ENCODE peak calls at places on chromosomes 12 and 14, in seven cellular contexts. One of them, this sample, is unnamed.

GRCh38 chr12:53152390-53152789 is 28.1 kb upstream of the ZNF740 start:
- DNase-seq in CD8-positive, alpha-beta T cell: no peak
- DNase-seq in lower leg skin: no peak
- DNase-seq in psoas muscle: no peak
- DNase-seq in omental fat pad: no peak
- DNase-seq in astrocyte of the spinal cord: no peak
- DNase-seq in heart right ventricle: no peak
- DNase-seq in this sample: no peak

GRCh38 chr12:1464925-1465324 is 129.5 kb downstream of the FBXL14 start:
- DNase-seq in psoas muscle: no peak
- DNase-seq in omental fat pad: no peak
- DNase-seq in heart right ventricle: no peak
- DNase-seq in CD8-positive, alpha-beta T cell: no peak
- DNase-seq in lower leg skin: no peak
- DNase-seq in astrocyte of the spinal cord: no peak
- DNase-seq in this sample: no peak

GRCh38 chr12:11209098-11209497 is 22.4 kb upstream of the TAS2R42 start:
- DNase-seq in psoas muscle: no peak
- DNase-seq in CD8-positive, alpha-beta T cell: no peak
- DNase-seq in astrocyte of the spinal cord: no peak
- DNase-seq in heart right ventricle: no peak
- DNase-seq in lower leg skin: no peak
- DNase-seq in omental fat pad: no peak
- DNase-seq in this sample: no peak

GRCh38 chr12:30839643-30840190 is 85.0 kb upstream of the CAPRIN2 start:
- DNase-seq in lower leg skin: no peak
- DNase-seq in CD8-positive, alpha-beta T cell: no peak
- DNase-seq in psoas muscle: no peak
- DNase-seq in heart right ventricle: no peak
- DNase-seq in astrocyte of the spinal cord: no peak
- DNase-seq in omental fat pad: no peak
- DNase-seq in this sample: no peak

GRCh38 chr14:104105071-104105821 is 19.7 kb downstream of the ASPG start:
- DNase-seq in lower leg skin: peak; percentile 84
- DNase-seq in CD8-positive, alpha-beta T cell: no peak
- DNase-seq in psoas muscle: peak; percentile 36
- DNase-seq in astrocyte of the spinal cord: no peak
- DNase-seq in omental fat pad: no peak
- DNase-seq in heart right ventricle: no peak
- DNase-seq in this sample: no peak

GRCh38 chr12:85309180-85309579 is 29.2 kb downstream of the ALX1 start:
- DNase-seq in CD8-positive, alpha-beta T cell: no peak
- DNase-seq in astrocyte of the spinal cord: no peak
- DNase-seq in psoas muscle: no peak
- DNase-seq in omental fat pad: no peak
- DNase-seq in lower leg skin: no peak
- DNase-seq in heart right ventricle: no peak
- DNase-seq in this sample: no peak

GRCh38 chr14:21092147-21093011 is 6.1 kb downstream of the ZNF219 start:
- DNase-seq in psoas muscle: peak; percentile 92
- DNase-seq in astrocyte of the spinal cord: peak; percentile 67
- DNase-seq in CD8-positive, alpha-beta T cell: peak; percentile 97
- DNase-seq in omental fat pad: peak; percentile 65
- DNase-seq in lower leg skin: peak; percentile 96
- DNase-seq in heart right ventricle: peak; percentile 80
- DNase-seq in this sample: peak; percentile 94

GRCh38 chr12:130956009-130956408 is 2.3 kb downstream of the ADGRD1 start:
- DNase-seq in omental fat pad: no peak
- DNase-seq in heart right ventricle: no peak
- DNase-seq in lower leg skin: no peak
- DNase-seq in psoas muscle: no peak
- DNase-seq in astrocyte of the spinal cord: no peak
- DNase-seq in CD8-positive, alpha-beta T cell: no peak
- DNase-seq in this sample: no peak

GRCh38 chr12:9041321-9041720 is 52.0 kb downstream of the KLRG1 start:
- DNase-seq in astrocyte of the spinal cord: peak; percentile 24
- DNase-seq in heart right ventricle: peak; percentile 41
- DNase-seq in CD8-positive, alpha-beta T cell: no peak
- DNase-seq in psoas muscle: no peak
- DNase-seq in lower leg skin: no peak
- DNase-seq in omental fat pad: no peak
- DNase-seq in this sample: no peak

GRCh38 chr12:6606331-6607131 is 648 bp downstream of the CHD4 start:
- DNase-seq in lower leg skin: peak; percentile 92
- DNase-seq in psoas muscle: peak; percentile 88
- DNase-seq in CD8-positive, alpha-beta T cell: peak; percentile 70
- DNase-seq in astrocyte of the spinal cord: peak; percentile 9
- DNase-seq in omental fat pad: peak; percentile 62
- DNase-seq in heart right ventricle: peak; percentile 88
- DNase-seq in this sample: peak; percentile 63

GRCh38 chr12:110694330-110694891 is 5.5 kb upstream of the HVCN1 start:
- DNase-seq in lower leg skin: no peak
- DNase-seq in astrocyte of the spinal cord: no peak
- DNase-seq in psoas muscle: peak; percentile 71
- DNase-seq in heart right ventricle: peak; percentile 38
- DNase-seq in omental fat pad: no peak
- DNase-seq in CD8-positive, alpha-beta T cell: no peak
- DNase-seq in this sample: no peak

GRCh38 chr14:34711808-34712712 is 2.3 kb downstream of the CFL2 start:
- DNase-seq in astrocyte of the spinal cord: no peak
- DNase-seq in lower leg skin: no peak
- DNase-seq in CD8-positive, alpha-beta T cell: no peak
- DNase-seq in psoas muscle: no peak
- DNase-seq in heart right ventricle: no peak
- DNase-seq in omental fat pad: no peak
- DNase-seq in this sample: no peak

GRCh38 chr12:12548713-12549112 is 13.9 kb downstream of the DUSP16 start:
- DNase-seq in CD8-positive, alpha-beta T cell: no peak
- DNase-seq in lower leg skin: no peak
- DNase-seq in omental fat pad: no peak
- DNase-seq in astrocyte of the spinal cord: no peak
- DNase-seq in psoas muscle: no peak
- DNase-seq in heart right ventricle: no peak
- DNase-seq in this sample: no peak

GRCh38 chr12:112847708-112848337 is 56.3 kb downstream of the RPH3A start:
- DNase-seq in lower leg skin: peak; percentile 39
- DNase-seq in CD8-positive, alpha-beta T cell: no peak
- DNase-seq in psoas muscle: no peak
- DNase-seq in heart right ventricle: no peak
- DNase-seq in omental fat pad: no peak
- DNase-seq in astrocyte of the spinal cord: no peak
- DNase-seq in this sample: no peak

GRCh38 chr14:90551733-90552464 is 155.1 kb downstream of the CALM1 start:
- DNase-seq in lower leg skin: no peak
- DNase-seq in CD8-positive, alpha-beta T cell: no peak
- DNase-seq in omental fat pad: no peak
- DNase-seq in heart right ventricle: no peak
- DNase-seq in psoas muscle: no peak
- DNase-seq in astrocyte of the spinal cord: no peak
- DNase-seq in this sample: no peak

GRCh38 chr12:59736786-59737185 is 141.0 kb downstream of the SLC16A7 start:
- DNase-seq in psoas muscle: no peak
- DNase-seq in lower leg skin: no peak
- DNase-seq in CD8-positive, alpha-beta T cell: no peak
- DNase-seq in omental fat pad: no peak
- DNase-seq in astrocyte of the spinal cord: peak; percentile 73
- DNase-seq in heart right ventricle: no peak
- DNase-seq in this sample: no peak

GRCh38 chr14:95057851-95058250 is 99.5 kb downstream of the DICER1 start:
- DNase-seq in lower leg skin: no peak
- DNase-seq in astrocyte of the spinal cord: no peak
- DNase-seq in omental fat pad: no peak
- DNase-seq in CD8-positive, alpha-beta T cell: no peak
- DNase-seq in psoas muscle: no peak
- DNase-seq in heart right ventricle: no peak
- DNase-seq in this sample: no peak

GRCh38 chr12:57844725-57845477 is 1.6 kb downstream of the CTDSP2 start:
- DNase-seq in CD8-positive, alpha-beta T cell: no peak
- DNase-seq in omental fat pad: no peak
- DNase-seq in heart right ventricle: peak; percentile 77
- DNase-seq in lower leg skin: peak; percentile 93
- DNase-seq in astrocyte of the spinal cord: peak; percentile 66
- DNase-seq in psoas muscle: peak; percentile 93
- DNase-seq in this sample: no peak

GRCh38 chr12:121861549-121862254 is 3.0 kb upstream of the HPD start:
- DNase-seq in astrocyte of the spinal cord: peak; percentile 22
- DNase-seq in psoas muscle: no peak
- DNase-seq in omental fat pad: no peak
- DNase-seq in CD8-positive, alpha-beta T cell: no peak
- DNase-seq in lower leg skin: no peak
- DNase-seq in heart right ventricle: no peak
- DNase-seq in this sample: no peak

GRCh38 chr12:44875954-44876553 is at the start of gene NELL2:
- DNase-seq in lower leg skin: peak; percentile 84
- DNase-seq in astrocyte of the spinal cord: peak; percentile 7
- DNase-seq in CD8-positive, alpha-beta T cell: peak; percentile 74
- DNase-seq in omental fat pad: no peak
- DNase-seq in psoas muscle: peak; percentile 45
- DNase-seq in heart right ventricle: no peak
- DNase-seq in this sample: no peak

GRCh38 chr12:53591301-53592206 is 34.6 kb downstream of the ATF7 start:
- DNase-seq in omental fat pad: no peak
- DNase-seq in CD8-positive, alpha-beta T cell: no peak
- DNase-seq in heart right ventricle: no peak
- DNase-seq in astrocyte of the spinal cord: peak; percentile 35
- DNase-seq in lower leg skin: no peak
- DNase-seq in psoas muscle: no peak
- DNase-seq in this sample: no peak

GRCh38 chr14:79510659-79511058 is 700.6 kb downstream of the DIO2 start:
- DNase-seq in omental fat pad: no peak
- DNase-seq in lower leg skin: no peak
- DNase-seq in CD8-positive, alpha-beta T cell: no peak
- DNase-seq in psoas muscle: no peak
- DNase-seq in heart right ventricle: no peak
- DNase-seq in astrocyte of the spinal cord: peak; percentile 57
- DNase-seq in this sample: no peak

GRCh38 chr14:86462193-86462592 is 932.2 kb downstream of the FLRT2 start:
- DNase-seq in lower leg skin: no peak
- DNase-seq in psoas muscle: no peak
- DNase-seq in omental fat pad: no peak
- DNase-seq in CD8-positive, alpha-beta T cell: no peak
- DNase-seq in astrocyte of the spinal cord: peak; percentile 8
- DNase-seq in heart right ventricle: no peak
- DNase-seq in this sample: no peak

GRCh38 chr12:90938451-90938850 is 16.5 kb downstream of the CCER1 start:
- DNase-seq in heart right ventricle: no peak
- DNase-seq in CD8-positive, alpha-beta T cell: no peak
- DNase-seq in omental fat pad: no peak
- DNase-seq in lower leg skin: no peak
- DNase-seq in psoas muscle: no peak
- DNase-seq in astrocyte of the spinal cord: peak; percentile 50
- DNase-seq in this sample: no peak

GRCh38 chr12:42156232-42156631 is 11.6 kb upstream of the GXYLT1 start:
- DNase-seq in psoas muscle: no peak
- DNase-seq in CD8-positive, alpha-beta T cell: no peak
- DNase-seq in heart right ventricle: no peak
- DNase-seq in lower leg skin: no peak
- DNase-seq in astrocyte of the spinal cord: no peak
- DNase-seq in omental fat pad: no peak
- DNase-seq in this sample: no peak

GRCh38 chr14:21915814-21916213 is 242.2 kb upstream of the OR4E1 start:
- DNase-seq in heart right ventricle: no peak
- DNase-seq in astrocyte of the spinal cord: peak; percentile 18
- DNase-seq in lower leg skin: no peak
- DNase-seq in omental fat pad: no peak
- DNase-seq in CD8-positive, alpha-beta T cell: no peak
- DNase-seq in psoas muscle: no peak
- DNase-seq in this sample: no peak

GRCh38 chr12:76688001-76688400 is 75.9 kb upstream of the ZDHHC17 start:
- DNase-seq in astrocyte of the spinal cord: peak; percentile 45
- DNase-seq in heart right ventricle: no peak
- DNase-seq in psoas muscle: no peak
- DNase-seq in CD8-positive, alpha-beta T cell: no peak
- DNase-seq in omental fat pad: no peak
- DNase-seq in lower leg skin: no peak
- DNase-seq in this sample: no peak

DNA sequence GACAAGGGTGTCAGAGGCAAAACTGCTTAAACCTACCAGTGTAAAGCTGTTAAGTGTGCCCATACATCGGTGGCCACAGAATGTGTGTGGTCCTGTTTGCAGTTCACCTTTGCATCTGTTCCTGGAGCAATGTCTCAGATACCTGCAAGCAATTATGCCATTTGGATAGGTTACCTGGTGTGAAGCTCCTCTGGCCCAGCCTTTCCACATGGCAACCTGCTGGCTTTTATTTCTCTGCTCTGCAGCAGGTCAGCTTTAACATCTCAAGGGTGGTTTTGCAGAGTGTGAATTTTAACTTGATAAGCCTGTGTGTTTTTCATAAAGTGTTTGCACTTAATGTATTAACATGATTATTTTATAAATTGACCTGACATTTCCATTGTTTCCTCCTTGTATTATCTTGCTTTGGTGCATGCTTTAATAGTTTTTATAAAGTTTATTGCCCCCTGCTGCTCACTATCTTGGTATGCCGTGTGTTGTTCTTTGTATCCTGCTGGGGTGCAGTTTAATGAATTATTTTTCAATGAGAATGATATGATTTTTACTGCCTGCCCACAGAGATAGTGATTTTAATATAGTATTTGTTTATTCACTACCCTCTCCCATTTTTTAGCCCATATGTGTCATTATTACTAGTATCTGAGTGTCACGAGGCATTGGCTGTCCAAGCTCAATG is 403.8 kb downstream of the NPAS3 start:
- DNase-seq in omental fat pad: no peak
- DNase-seq in lower leg skin: no peak
- DNase-seq in psoas muscle: no peak
- DNase-seq in astrocyte of the spinal cord: no peak
- DNase-seq in heart right ventricle: no peak
- DNase-seq in CD8-positive, alpha-beta T cell: no peak
- DNase-seq in this sample: no peak
- TF ChIP-seq CTCF in omental fat pad: no peak
- TF ChIP-seq CTCF in lower leg skin: no peak
- TF ChIP-seq CTCF in psoas muscle: no peak
- TF ChIP-seq CTCF in astrocyte of the spinal cord: no peak
- TF ChIP-seq CTCF in heart right ventricle: no peak
- TF ChIP-seq CTCF in CD8-positive, alpha-beta T cell: no peak
- TF ChIP-seq CTCF in this sample: no peak

GRCh38 chr12:67651380-67651695 is 2.8 kb downstream of the DYRK2 start:
- DNase-seq in psoas muscle: no peak
- DNase-seq in lower leg skin: no peak
- DNase-seq in heart right ventricle: no peak
- DNase-seq in omental fat pad: no peak
- DNase-seq in CD8-positive, alpha-beta T cell: peak; percentile 42
- DNase-seq in astrocyte of the spinal cord: peak; percentile 61
- DNase-seq in this sample: no peak
- TF ChIP-seq CTCF in psoas muscle: peak; percentile 33
- TF ChIP-seq CTCF in lower leg skin: no peak
- TF ChIP-seq CTCF in heart right ventricle: no peak
- TF ChIP-seq CTCF in omental fat pad: no peak
- TF ChIP-seq CTCF in CD8-positive, alpha-beta T cell: no peak
- TF ChIP-seq CTCF in astrocyte of the spinal cord: peak; percentile 49
- TF ChIP-seq CTCF in this sample: no peak

GRCh38 chr12:15788266-15789214 is 648 bp downstream of the EPS8 start:
- DNase-seq in lower leg skin: peak; percentile 91
- DNase-seq in psoas muscle: peak; percentile 52
- DNase-seq in astrocyte of the spinal cord: peak; percentile 63
- DNase-seq in omental fat pad: no peak
- DNase-seq in heart right ventricle: no peak
- DNase-seq in CD8-positive, alpha-beta T cell: no peak
- DNase-seq in this sample: no peak
- TF ChIP-seq CTCF in lower leg skin: no peak
- TF ChIP-seq CTCF in psoas muscle: no peak
- TF ChIP-seq CTCF in astrocyte of the spinal cord: no peak
- TF ChIP-seq CTCF in omental fat pad: no peak
- TF ChIP-seq CTCF in heart right ventricle: no peak
- TF ChIP-seq CTCF in CD8-positive, alpha-beta T cell: no peak
- TF ChIP-seq CTCF in this sample: no peak

GRCh38 chr14:93160353-93160801 is 24.3 kb downstream of the MOAP1 start:
- DNase-seq in heart right ventricle: no peak
- DNase-seq in astrocyte of the spinal cord: no peak
- DNase-seq in lower leg skin: no peak
- DNase-seq in psoas muscle: no peak
- DNase-seq in CD8-positive, alpha-beta T cell: no peak
- DNase-seq in omental fat pad: no peak
- DNase-seq in this sample: no peak
- TF ChIP-seq CTCF in heart right ventricle: peak; percentile 21
- TF ChIP-seq CTCF in astrocyte of the spinal cord: peak; percentile 49
- TF ChIP-seq CTCF in lower leg skin: no peak
- TF ChIP-seq CTCF in psoas muscle: no peak
- TF ChIP-seq CTCF in CD8-positive, alpha-beta T cell: no peak
- TF ChIP-seq CTCF in omental fat pad: no peak
- TF ChIP-seq CTCF in this sample: no peak

This sample was measured in natural killer cell.